ENCODE peak calls at places on chromosomes 12 and 14, in four cellular contexts. M is amniotic stem cell, Y is hepatic stellate cell, F is neural progenitor cell. B is an unnamed sample.

GRCh38 chr12:124804011-124804621 is 59.5 kb downstream of the SCARB1 start:
- DNase-seq in M (no peak), Y (peak), F (peak), B (peak)

GRCh38 chr12:3627336-3627735 is 125.6 kb downstream of the CRACR2A start:
- DNase-seq in M (no peak), Y (no peak), F (no peak), B (no peak)

GRCh38 chr12:111766608-111767361 is at the start of gene ALDH2:
- DNase-seq in M (no peak), Y (peak), F (peak), B (no peak)

GRCh38 chr14:44935155-44935554 is 26.6 kb downstream of the KLHL28 start:
- DNase-seq in M (no peak), Y (no peak), F (no peak), B (no peak)

GRCh38 chr12:110807640-110808039 is 39.1 kb upstream of the CCDC63 start:
- DNase-seq in M (no peak), Y (no peak), F (no peak), B (no peak)

GRCh38 chr12:52566847-52567291 is 6.8 kb downstream of the KRT74 start:
- DNase-seq in M (no peak), Y (no peak), F (no peak), B (no peak)

GRCh38 chr12:103050273-103050672 is 92.8 kb downstream of the ASCL1 start:
- DNase-seq in M (no peak), Y (no peak), F (no peak), B (no peak)

GRCh38 chr12:12349711-12350665 is at the start of gene MANSC1:
- DNase-seq in M (no peak), Y (peak), F (peak), B (no peak)

GRCh38 chr12:102765736-102766135 is 151.3 kb downstream of the PAH start:
- DNase-seq in M (no peak), Y (no peak), F (no peak), B (no peak)

GRCh38 chr12:124852329-124852831 is 11.3 kb downstream of the SCARB1 start:
- DNase-seq in M (no peak), Y (no peak), F (no peak), B (no peak)

GRCh38 chr12:125387206-125387605 is 322.0 kb downstream of the AACS start:
- DNase-seq in M (no peak), Y (no peak), F (no peak), B (no peak)

GRCh38 chr12:47874316-47874715 is 30.5 kb downstream of the VDR start:
- DNase-seq in M (no peak), Y (no peak), F (no peak), B (no peak)

GRCh38 chr12:109737631-109738030 is 24.0 kb downstream of the FAM222A start:
- DNase-seq in M (no peak), Y (no peak), F (no peak), B (no peak)

GRCh38 chr12:7832059-7832696 is 40.5 kb downstream of the SLC2A14 start:
- DNase-seq in M (peak), Y (peak), F (peak), B (peak)

GRCh38 chr12:120094485-120094884 is 22.1 kb downstream of the RAB35 start:
- DNase-seq in M (no peak), Y (no peak), F (no peak), B (no peak)

GRCh38 chr14:50335989-50336391 is 23.9 kb downstream of the DMAC2L start:
- DNase-seq in M (no peak), Y (no peak), F (peak), B (peak)

GRCh38 chr12:46983393-46983793 is 96.0 kb upstream of the PCED1B start:
- DNase-seq in M (no peak), Y (no peak), F (no peak), B (no peak)

GRCh38 chr12:12909995-12910391 is 18.6 kb downstream of the GPRC5A start:
- DNase-seq in M (no peak), Y (peak), F (no peak), B (no peak)

GRCh38 chr12:52086944-52087835 is 7.7 kb downstream of the SMIM41 start:
- DNase-seq in M (no peak), Y (no peak), F (no peak), B (no peak)

GRCh38 chr14:57247283-57247682 is 21.4 kb downstream of the EXOC5 start:
- DNase-seq in M (no peak), Y (no peak), F (no peak), B (no peak)

GRCh38 chr14:36227802-36228201 is 51.3 kb upstream of the PTCSC3 start:
- DNase-seq in M (no peak), Y (no peak), F (no peak), B (no peak)

GRCh38 chr12:110001596-110001995 is 2.4 kb downstream of the ANKRD13A start:
- DNase-seq in M (no peak), Y (peak), F (no peak), B (peak)

GRCh38 chr12:4107436-4107878 is 166.1 kb upstream of the CCND2 start:
- DNase-seq in M (peak), Y (peak), F (peak), B (no peak)

GRCh38 chr12:29287622-29288021 is 93.3 kb downstream of the ERGIC2 start:
- DNase-seq in M (no peak), Y (no peak), F (peak), B (no peak)

GRCh38 chr12:131138638-131139362 is 185.1 kb downstream of the ADGRD1 start:
- DNase-seq in M (no peak), Y (no peak), F (no peak), B (no peak)

GRCh38 chr12:3685813-3686212 is 67.1 kb downstream of the CRACR2A start:
- DNase-seq in M (no peak), Y (no peak), F (no peak), B (no peak)

GRCh38 chr12:105930612-105931011 is 208.1 kb downstream of the NUAK1 start:
- DNase-seq in M (no peak), Y (no peak), F (no peak), B (no peak)

B was measured in HFF-Myc.